ENCODE peak calls at places on chromosomes 13 and 19, in seven cellular contexts. Z, C, A, L, B, V and E are unnamed samples.

GRCh38 chr13:44352202-44352601 is 21.4 kb upstream of the SERP2 start:
- DNase-seq in C (no peak), B (no peak), Z (no peak), A (no peak), L (no peak), V (no peak), E (no peak)

GRCh38 chr13:78658630-78659449 is at the start of gene OBI1:
- DNase-seq in V (peak), L (peak), C (peak), Z (peak), A (peak), B (peak), E (peak)

GRCh38 chr19:7627166-7627565 is 2.2 kb downstream of the XAB2 start:
- DNase-seq in L (no peak), B (no peak), A (no peak), V (no peak), Z (no peak), C (no peak), E (no peak)

GRCh38 chr19:15354557-15355296 is 22.4 kb upstream of the BRD4 start:
- DNase-seq in L (no peak), C (no peak), Z (no peak), A (no peak), B (no peak), V (no peak), E (no peak)

GRCh38 chr13:36965767-36966166 is 33.4 kb downstream of the ALG5 start:
- DNase-seq in C (no peak), Z (no peak), A (no peak), V (no peak), B (no peak), L (peak), E (no peak)

GRCh38 chr13:106078191-106078590 is 457.3 kb downstream of the EFNB2 start:
- DNase-seq in A (no peak), C (no peak), V (no peak), Z (no peak), B (no peak), L (peak), E (no peak)

GRCh38 chr13:38954291-38954690 is 36.3 kb downstream of the STOML3 start:
- DNase-seq in L (no peak), C (no peak), B (no peak), Z (no peak), V (no peak), A (no peak), E (no peak)

GRCh38 chr13:30810261-30810701 is 74.9 kb downstream of the ALOX5AP start:
- DNase-seq in A (no peak), V (no peak), Z (no peak), C (no peak), L (no peak), B (no peak), E (no peak)

GRCh38 chr13:31310781-31311180 is 111.0 kb downstream of the B3GLCT start:
- DNase-seq in A (no peak), V (no peak), C (no peak), L (no peak), B (no peak), Z (no peak), E (no peak)

GRCh38 chr19:40663712-40664692 is 26.4 kb downstream of the NUMBL start:
- DNase-seq in A (no peak), B (no peak), C (no peak), Z (peak), L (peak), V (peak), E (no peak)

GRCh38 chr13:23921451-23921888 is 24.2 kb upstream of the C1QTNF9B start:
- DNase-seq in B (no peak), C (no peak), Z (no peak), V (peak), L (peak), A (no peak), E (no peak)

GRCh38 chr13:45500492-45501174 is 35.9 kb downstream of the COG3 start:
- DNase-seq in B (no peak), Z (no peak), C (no peak), L (peak), A (no peak), V (no peak), E (no peak)

GRCh38 chr13:113565526-113566226 is 18.9 kb upstream of the TFDP1 start:
- DNase-seq in L (no peak), B (no peak), A (peak), C (no peak), Z (no peak), V (no peak), E (peak)

GRCh38 chr19:18768046-18768771 is 22.9 kb downstream of the COMP start:
- DNase-seq in L (no peak), B (no peak), C (no peak), Z (no peak), V (no peak), A (no peak), E (no peak)

GRCh38 chr19:50437862-50438449 is 5.3 kb downstream of the MYBPC2 start:
- DNase-seq in B (no peak), A (no peak), V (no peak), L (no peak), Z (no peak), C (no peak), E (no peak)
- TF ChIP-seq CTCF in B (no peak), A (no peak), V (no peak), L (no peak), Z (no peak), C (no peak), E (no peak)

DNA sequence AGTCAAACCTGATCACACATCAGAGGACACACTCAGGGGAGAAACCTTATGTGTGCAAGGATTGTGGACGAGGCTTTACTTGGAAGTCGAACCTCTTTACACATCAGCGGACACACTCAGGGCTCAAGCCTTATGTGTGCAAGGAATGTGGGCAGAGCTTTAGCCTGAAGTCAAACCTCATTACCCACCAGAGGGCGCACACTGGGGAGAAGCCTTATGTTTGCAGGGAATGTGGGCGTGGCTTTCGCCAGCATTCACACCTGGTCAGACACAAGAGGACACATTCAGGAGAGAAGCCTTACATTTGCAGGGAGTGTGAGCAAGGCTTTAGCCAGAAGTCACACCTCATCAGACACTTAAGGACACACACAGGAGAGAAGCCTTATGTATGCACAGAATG is 8.2 kb upstream of the ZNF527 start:
- DNase-seq in A (no peak), V (no peak), Z (no peak), L (no peak), B (no peak), C (no peak), E (no peak)
- TF ChIP-seq CTCF in A (no peak), V (no peak), Z (no peak), L (peak), B (no peak), C (no peak), E (no peak)

GRCh38 chr19:45773384-45773783 is 4.3 kb upstream of the SIX5 start:
- DNase-seq in C (no peak), Z (no peak), A (no peak), B (no peak), V (no peak), L (no peak), E (no peak)

GRCh38 chr19:45772130-45772880 is 3.3 kb upstream of the SIX5 start:
- DNase-seq in L (no peak), C (no peak), B (no peak), V (no peak), Z (no peak), A (no peak), E (no peak)

GRCh38 chr19:45772912-45773311 is 3.9 kb upstream of the SIX5 start:
- DNase-seq in Z (no peak), L (no peak), C (no peak), V (no peak), A (no peak), B (no peak), E (no peak)

GRCh38 chr19:45777395-45777961 is 4.8 kb downstream of the DMPK start:
- DNase-seq in L (no peak), B (no peak), Z (no peak), C (no peak), A (no peak), V (no peak), E (no peak)

DNA sequence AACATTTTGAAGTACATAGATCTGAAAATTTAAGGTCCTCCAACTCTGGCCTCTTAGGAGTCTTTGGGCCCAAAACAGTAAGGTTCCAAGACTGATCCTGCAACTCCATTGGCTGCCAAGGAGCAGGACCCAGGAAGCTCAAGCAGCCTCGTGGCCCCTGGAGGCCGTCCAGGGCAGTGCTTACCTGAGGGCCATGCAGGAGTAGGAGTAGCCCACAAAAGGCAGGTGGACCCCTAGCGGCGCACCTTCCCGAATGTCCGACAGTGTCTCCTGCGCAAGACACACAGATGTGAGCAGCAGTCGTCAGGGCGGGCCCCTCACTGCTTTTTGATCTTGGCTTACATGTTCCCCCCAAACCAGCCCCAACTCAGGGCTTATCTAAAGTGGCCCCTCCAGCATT is 5.7 kb upstream of the SIX5 start:
- DNase-seq in A (no peak), L (no peak), C (no peak), V (no peak), Z (peak), B (no peak), E (no peak)
- TF ChIP-seq CTCF in A (no peak), L (no peak), C (no peak), V (no peak), Z (no peak), B (no peak), E (no peak)

GRCh38 chr19:10269333-10270179 is 1.4 kb upstream of the ICAM1 start:
- DNase-seq in L (peak), Z (no peak), A (peak), C (peak), V (peak), B (peak), E (peak)

GRCh38 chr19:10271543-10272086 is 695 bp downstream of the ICAM1 start:
- DNase-seq in C (no peak), V (peak), B (peak), Z (no peak), A (no peak), L (peak), E (peak)

GRCh38 chr19:10268077-10268476 is 2.8 kb upstream of the ICAM1 start:
- DNase-seq in Z (no peak), A (no peak), C (no peak), V (no peak), B (no peak), L (no peak), E (no peak)

GRCh38 chr19:10270180-10270615 is 722 bp upstream of the ICAM1 start:
- DNase-seq in B (peak), L (no peak), A (peak), Z (no peak), V (peak), C (peak), E (peak)

DNA sequence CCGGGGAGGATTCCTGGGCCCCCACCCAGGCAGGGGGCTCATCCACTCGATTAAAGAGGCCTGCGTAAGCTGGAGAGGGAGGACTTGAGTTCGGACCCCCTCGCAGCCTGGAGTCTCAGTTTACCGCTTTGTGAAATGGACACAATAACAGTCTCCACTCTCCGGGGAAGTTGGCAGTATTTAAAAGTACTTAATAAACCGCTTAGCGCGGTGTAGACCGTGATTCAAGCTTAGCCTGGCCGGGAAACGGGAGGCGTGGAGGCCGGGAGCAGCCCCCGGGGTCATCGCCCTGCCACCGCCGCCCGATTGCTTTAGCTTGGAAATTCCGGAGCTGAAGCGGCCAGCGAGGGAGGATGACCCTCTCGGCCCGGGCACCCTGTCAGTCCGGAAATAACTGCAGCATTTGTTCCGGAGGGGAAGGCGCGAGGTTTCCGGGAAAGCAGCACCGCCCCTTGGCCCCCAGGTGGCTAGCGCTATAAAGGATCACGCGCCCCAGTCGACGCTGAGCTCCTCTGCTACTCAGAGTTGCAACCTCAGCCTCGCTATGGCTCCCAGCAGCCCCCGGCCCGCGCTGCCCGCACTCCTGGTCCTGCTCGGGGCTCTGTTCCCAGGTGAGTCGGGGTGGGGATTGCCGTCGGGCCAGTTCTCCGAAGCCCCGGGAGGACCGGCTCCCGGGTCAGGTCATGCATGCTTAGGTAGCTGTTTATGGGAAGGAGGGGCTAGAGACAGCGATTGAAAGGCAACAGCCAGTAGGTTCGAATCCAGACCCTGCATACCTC is at the start of gene ICAM1:
- DNase-seq in Z (no peak), C (peak), A (peak), L (peak), B (peak), V (peak), E (peak)
- TF ChIP-seq CTCF in Z (no peak), C (no peak), A (no peak), L (no peak), B (peak), V (no peak), E (no peak)

DNA sequence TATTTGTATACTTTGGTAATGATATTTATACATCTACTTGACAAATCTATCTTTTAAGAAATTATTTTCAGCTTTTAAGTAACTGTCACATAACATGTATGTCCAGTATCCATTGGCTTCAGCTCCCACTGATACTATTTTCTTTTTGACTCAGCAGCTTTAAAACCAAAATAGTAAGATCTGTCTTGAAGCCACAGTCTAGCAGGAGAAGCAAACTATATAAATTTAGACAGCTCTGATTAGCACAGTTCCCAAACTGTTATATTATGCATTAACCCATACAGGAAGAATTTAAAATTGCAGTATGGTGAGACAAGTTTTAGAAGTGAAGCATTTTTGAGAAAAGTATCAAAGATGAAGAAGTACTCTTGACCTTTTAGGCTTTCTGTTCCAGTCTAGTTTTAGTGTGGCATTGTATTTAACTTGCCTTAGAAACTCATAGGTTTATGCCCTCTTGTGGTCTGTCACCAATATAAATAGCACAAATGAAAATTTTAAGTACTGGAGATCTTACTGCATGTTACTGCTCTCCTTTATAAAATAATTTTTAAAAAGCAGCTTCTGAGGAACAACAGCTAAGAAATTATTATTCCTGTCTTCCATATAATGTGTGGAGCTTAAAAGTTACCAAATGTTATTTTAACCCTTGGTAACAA is 24.7 kb downstream of the URI1 start:
- DNase-seq in V (no peak), C (no peak), B (peak), L (peak), A (no peak), Z (no peak), E (no peak)
- TF ChIP-seq CTCF in V (no peak), C (peak), B (peak), L (peak), A (no peak), Z (peak), E (no peak)

GRCh38 chr19:17488593-17489391 is 18.5 kb downstream of the SLC27A1 start:
- DNase-seq in A (no peak), C (no peak), Z (no peak), L (no peak), V (peak), B (peak), E (peak)
- TF ChIP-seq CTCF in A (no peak), C (no peak), Z (no peak), L (no peak), V (peak), B (peak), E (no peak)

DNA sequence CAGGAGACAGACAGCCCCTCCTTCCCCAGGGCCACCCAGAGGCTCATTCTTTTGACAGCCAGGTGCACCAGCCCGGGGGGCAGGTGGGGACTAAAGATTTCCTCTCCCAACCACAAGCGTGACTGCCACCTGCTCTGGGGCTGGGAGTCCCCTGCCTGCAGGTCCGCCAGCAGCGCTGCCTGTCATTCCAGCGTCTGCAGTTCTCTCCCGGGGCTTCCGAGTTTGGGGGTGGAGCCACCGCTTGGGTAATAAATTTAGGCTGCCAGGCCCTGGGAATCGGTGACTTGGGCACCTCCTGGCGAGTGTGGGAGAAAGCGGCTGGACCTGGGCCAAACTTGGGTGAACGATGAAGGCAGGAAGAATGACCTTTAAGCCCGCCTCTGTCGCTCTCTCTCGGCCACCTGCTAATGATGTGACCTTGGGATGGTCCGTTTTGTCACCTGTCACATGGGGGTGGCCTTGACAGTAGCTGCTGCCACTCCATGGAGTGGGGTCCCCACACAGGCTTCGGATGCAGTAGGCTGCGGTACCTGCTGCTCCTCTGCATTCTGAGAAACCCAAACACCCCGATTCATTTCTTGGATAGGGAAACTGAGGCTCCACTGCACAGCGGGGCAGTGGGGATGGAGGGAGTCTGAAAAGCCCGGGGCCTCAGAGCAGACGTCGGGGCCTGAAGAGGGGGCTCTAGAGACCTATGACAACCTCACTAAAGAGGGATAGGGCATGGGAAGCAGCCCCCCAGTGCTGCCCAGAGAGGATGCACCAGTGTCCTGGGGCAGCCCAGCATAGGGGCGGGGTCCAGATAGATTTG is 12.8 kb downstream of the FUT6 start:
- DNase-seq in Z (peak), L (peak), A (no peak), C (no peak), V (peak), B (peak), E (no peak)
- TF ChIP-seq CTCF in Z (no peak), L (peak), A (no peak), C (no peak), V (no peak), B (no peak), E (no peak)

GRCh38 chr13:50128406-50129048 is 113.3 kb downstream of the KCNRG start:
- DNase-seq in A (no peak), B (no peak), Z (no peak), L (no peak), V (peak), C (no peak), E (no peak)
- TF ChIP-seq CTCF in A (no peak), B (no peak), Z (no peak), L (no peak), V (no peak), C (no peak), E (no peak)